ENCODE peak calls at places on chromosome 9, in seven cellular contexts. F is lung, J is heart right ventricle, D is GM04504, I is body of pancreas, H is D341Med, A is cardiac fibroblast. G is an unnamed sample.

GRCh38 chr9:116342941-116343340 is 189.3 kb downstream of the PAPPA start:
- DNase-seq in F (no peak), A (no peak), I (no peak), J (no peak), H (no peak), D (no peak), G (no peak)

GRCh38 chr9:128068656-128069221 is 707 bp downstream of the SLC25A25 start:
- DNase-seq in I (no peak), F (no peak), J (no peak), H (no peak), D (no peak), A (no peak), G (no peak)

GRCh38 chr9:21988056-21988990 is 5.9 kb downstream of the CDKN2A start:
- DNase-seq in A (no peak), I (no peak), D (no peak), F (no peak), J (no peak), H (no peak), G (no peak)

GRCh38 chr9:112925058-112925641 is 34.5 kb upstream of the SLC46A2 start:
- DNase-seq in J (no peak), F (no peak), H (peak), D (peak), I (peak), A (peak), G (no peak)

GRCh38 chr9:4686112-4686511 is 6.7 kb downstream of the CDC37L1 start:
- DNase-seq in D (no peak), I (no peak), J (no peak), F (no peak), A (peak), H (no peak), G (no peak)

GRCh38 chr9:15999422-16000339 is 446.8 kb downstream of the CCDC171 start:
- DNase-seq in H (no peak), I (peak), A (peak), D (peak), J (peak), F (no peak), G (no peak)

GRCh38 chr9:137025120-137025966 is 2.7 kb downstream of the ABCA2 start:
- DNase-seq in J (no peak), F (no peak), D (no peak), H (no peak), I (peak), A (no peak), G (no peak)

GRCh38 chr9:96884443-96884842 is 30.1 kb upstream of the ZNF782 start:
- DNase-seq in F (no peak), H (no peak), D (peak), A (peak), I (no peak), J (no peak), G (no peak)

GRCh38 chr9:86128235-86128822 is 29.0 kb upstream of the GOLM1 start:
- DNase-seq in H (no peak), D (no peak), A (no peak), F (no peak), I (no peak), J (no peak), G (no peak)

GRCh38 chr9:101047848-101048402 is 19.4 kb downstream of the PLPPR1 start:
- DNase-seq in I (no peak), H (no peak), J (no peak), A (no peak), F (no peak), D (no peak), G (no peak)

G was measured in natural killer cell treated with Interleukin-12 subunit alpha and Interleukin-12 subunit beta and Interleukin-15 and Interleukin-18, amount 100 ng/mL, for 72 hours.